ENCODE peak calls at places on chromosomes 13 and 19, in four cellular contexts. T, H, J and A are unnamed samples. For H3K4me1, the result is how much of the 10 kb centered on the place peaks cover.

GRCh38 chr13:42524487-42525034 is 49.4 kb upstream of the TNFSF11 start:
- DNase-seq in J (no peak), H (no peak), T (no peak), A (no peak)

GRCh38 chr13:58893396-58893795 is 1261.9 kb downstream of the PCDH17 start:
- DNase-seq in T (no peak), J (no peak), H (no peak), A (no peak)

GRCh38 chr19:57587529-57587928 is 3.6 kb downstream of the ZIK1 start:
- DNase-seq in J (no peak), T (no peak), H (no peak), A (peak)

GRCh38 chr19:31257426-31258130 is 91.7 kb downstream of the TSHZ3 start:
- DNase-seq in H (peak), T (no peak), J (no peak), A (no peak)

GRCh38 chr19:3176715-3177501 is 1.7 kb upstream of the S1PR4 start:
- DNase-seq in T (no peak), H (no peak), J (no peak), A (peak)

GRCh38 chr13:80598189-80598588 is 257.3 kb upstream of the SPRY2 start:
- DNase-seq in J (no peak), T (no peak), H (no peak), A (no peak)

GRCh38 chr19:33267706-33268105 is 34.6 kb downstream of the CEBPA start:
- DNase-seq in T (no peak), J (no peak), H (no peak), A (no peak)

GRCh38 chr19:38024991-38025716 is 118.1 kb downstream of the SIPA1L3 start:
- DNase-seq in J (no peak), T (no peak), H (no peak), A (no peak)

GRCh38 chr13:37934339-37935191 is 65.0 kb upstream of the TRPC4 start:
- DNase-seq in J (no peak), H (no peak), T (peak), A (no peak)

DNA sequence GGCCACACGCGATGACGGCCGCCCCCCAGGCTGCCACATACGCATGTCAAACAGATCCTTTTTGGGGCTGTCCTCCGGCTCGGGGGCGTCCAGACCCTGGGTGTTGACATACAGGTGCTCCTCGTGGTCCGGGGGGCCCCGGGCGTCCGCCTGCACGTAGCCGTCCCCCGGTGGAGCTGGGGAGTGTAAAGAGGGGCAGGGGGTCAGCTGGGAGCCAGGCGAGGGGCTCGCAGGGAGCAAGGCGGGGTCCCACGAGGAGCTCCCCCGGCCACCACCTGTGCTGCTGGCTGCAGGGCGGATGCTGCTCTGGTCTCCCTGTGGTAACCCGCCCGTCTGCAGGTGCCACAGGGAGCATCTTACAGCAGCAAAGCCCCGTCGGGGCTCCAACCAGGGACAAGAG is 16.1 kb upstream of the C2CD4C start:
- DNase-seq in H (no peak), T (no peak), J (no peak), A (no peak)
- TF ChIP-seq EZH2phosphoT487 in H (no peak), T (no peak), J (no peak), A (no peak)

DNA sequence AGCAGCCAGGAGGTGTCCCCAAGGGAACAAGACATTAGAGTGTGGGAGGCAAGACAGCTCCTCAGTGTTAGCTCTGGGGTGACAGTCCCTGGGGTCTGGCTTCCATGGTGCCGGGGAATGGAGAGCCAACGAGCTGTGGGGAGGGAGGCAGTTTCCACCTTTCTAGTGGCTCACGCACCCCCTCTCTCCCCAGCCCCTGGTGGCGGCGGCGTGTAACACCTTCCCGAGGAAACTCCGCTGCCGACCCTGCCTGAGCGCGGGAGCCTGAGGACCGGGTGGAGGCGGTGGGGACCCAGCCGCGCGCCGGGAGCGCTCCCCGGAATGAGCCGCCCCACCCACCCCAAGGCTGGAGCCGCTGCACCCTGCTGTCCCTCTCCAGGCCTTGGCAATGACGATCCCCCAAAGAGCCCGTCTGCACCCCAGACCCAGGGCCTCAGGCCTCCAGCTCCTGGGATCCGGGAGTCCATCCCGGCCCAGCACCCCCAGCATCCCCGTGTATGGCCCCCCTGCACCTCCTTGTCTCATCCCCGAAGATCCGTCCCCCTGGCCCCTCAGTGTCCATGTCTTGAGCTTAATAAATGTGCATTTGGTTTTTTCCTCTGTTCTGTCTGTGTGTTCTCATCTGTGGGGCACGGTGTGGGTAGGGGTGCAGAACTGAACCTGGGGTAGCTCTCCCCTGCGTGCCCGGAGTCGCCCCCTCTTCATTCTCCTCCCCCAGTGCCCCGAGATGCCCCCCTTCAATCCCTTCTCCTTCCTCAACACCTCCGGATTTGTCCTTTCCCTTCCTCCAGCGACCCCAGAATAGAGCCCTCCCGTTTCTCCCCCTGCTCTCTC is 617 bp upstream of the FXYD5 start:
- DNase-seq in H (peak), J (peak), T (peak), A (peak)
- H3K27ac ChIP-seq in H (no peak), J (peak), T (no peak), A (peak)

GRCh38 chr19:15330801-15331418 is 1.4 kb downstream of the BRD4 start:
- DNase-seq in J (peak), T (peak), H (peak), A (peak)
- H3K4me1 ChIP-seq in J (half or more), T (under half), H (under half), A (under half)

GRCh38 chr13:54687173-54687572 is 1658.6 kb downstream of the OLFM4 start:
- DNase-seq in H (no peak), J (no peak), T (no peak), A (no peak)
- TF ChIP-seq EZH2phosphoT487 in H (no peak), J (no peak), T (no peak), A (no peak)

GRCh38 chr19:45682908-45683307 is 8.8 kb downstream of the SNRPD2 start:
- DNase-seq in H (no peak), J (no peak), T (no peak), A (no peak)
- H3K27ac ChIP-seq in H (no peak), J (no peak), T (no peak), A (no peak)

GRCh38 chr19:18639706-18640105 is 2.9 kb downstream of the KLHL26 start:
- DNase-seq in J (no peak), T (no peak), H (no peak), A (no peak)
- H3K4me1 ChIP-seq in J (under half), T (under half), H (under half), A (under half)

DNA sequence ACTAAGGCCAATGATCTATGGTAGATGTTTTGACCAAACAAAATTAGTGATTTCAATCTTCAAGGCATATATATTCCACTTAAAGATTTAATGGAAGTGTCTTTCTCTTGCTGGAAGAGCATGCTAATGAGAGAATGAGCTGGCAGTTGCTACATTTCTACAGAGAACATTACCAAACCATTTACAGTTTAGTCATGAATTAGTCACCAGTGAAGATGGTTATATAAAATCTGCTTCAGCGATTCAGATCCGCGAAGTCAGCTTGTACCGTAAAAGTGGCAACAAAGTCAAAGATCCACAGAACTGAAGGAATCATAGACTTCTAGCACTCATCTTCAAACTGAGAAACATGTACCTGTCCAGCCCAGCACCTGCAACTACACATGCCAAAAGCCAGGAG is 156.3 kb downstream of the SLITRK5 start:
- DNase-seq in T (no peak), H (no peak), J (no peak), A (peak)
- TF ChIP-seq EZH2phosphoT487 in T (no peak), H (no peak), J (no peak), A (no peak)

GRCh38 chr13:30870049-30870884 is 35.8 kb upstream of the MEDAG start:
- DNase-seq in J (peak), H (no peak), T (peak), A (peak)

GRCh38 chr13:30868806-30869470 is 37.1 kb upstream of the MEDAG start:
- DNase-seq in J (no peak), T (no peak), H (no peak), A (peak)

GRCh38 chr13:30871713-30872029 is 34.4 kb upstream of the MEDAG start:
- DNase-seq in H (no peak), T (no peak), J (no peak), A (no peak)

GRCh38 chr13:30870916-30871712 is 35.0 kb upstream of the MEDAG start:
- DNase-seq in J (no peak), H (no peak), T (no peak), A (no peak)

DNA sequence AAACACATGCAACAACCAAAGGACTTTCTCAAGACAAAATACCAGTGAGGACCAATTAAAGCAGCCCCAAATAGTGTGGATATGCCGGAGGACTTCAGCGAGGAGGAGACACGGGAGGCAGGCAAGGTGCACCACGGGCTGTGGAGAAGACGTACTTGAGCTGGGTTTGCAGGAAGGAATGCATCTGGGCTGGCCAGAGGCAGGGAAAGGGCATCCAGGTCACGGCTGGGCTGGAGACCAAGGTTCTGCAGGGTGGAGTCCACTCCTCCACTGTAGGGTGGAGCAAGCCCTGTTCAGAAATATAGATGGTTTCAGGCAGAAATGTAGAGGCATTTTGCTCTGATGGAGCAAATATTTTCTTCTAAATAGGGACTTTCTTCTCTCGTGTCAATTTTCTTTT is 36.6 kb upstream of the MEDAG start:
- DNase-seq in J (no peak), H (no peak), T (no peak), A (peak)
- H3K27ac ChIP-seq in J (no peak), H (peak), T (no peak), A (peak)

GRCh38 chr13:30454991-30455390 is 10.7 kb downstream of the HMGB1 start:
- DNase-seq in T (no peak), J (no peak), H (no peak), A (no peak)

GRCh38 chr13:30457306-30457891 is 8.3 kb downstream of the HMGB1 start:
- DNase-seq in H (no peak), T (no peak), J (no peak), A (no peak)

GRCh38 chr13:30453727-30454126 is 12.0 kb downstream of the HMGB1 start:
- DNase-seq in T (no peak), J (peak), H (no peak), A (peak)

GRCh38 chr13:30456290-30456689 is 9.4 kb downstream of the HMGB1 start:
- DNase-seq in J (no peak), H (no peak), T (no peak), A (peak)
- H3K4me1 ChIP-seq in J (half or more), H (under half), T (under half), A (under half)